ENCODE peak calls at places on chromosomes 4 and X, in seven cellular contexts. C is GM12878, M is GM23248, H is H1, E is neural progenitor cell, Q is endothelial cell of umbilical vein, Z is HCT116. I is an unnamed sample. For H4K20me1, the result is how much of the 10 kb centered on the place peaks cover.

GRCh38 chr4:157700898-157701694 is 471.7 kb downstream of the GASK1B start:
- DNase-seq in C (no peak), M (no peak), H (no peak), E (no peak), Q (peak), Z (no peak), I (peak)

GRCh38 chrX:73977542-73978169 is 326.3 kb upstream of the ZCCHC13 start:
- DNase-seq in C (peak), M (no peak), H (no peak), E (peak), Q (no peak), Z (no peak), I (peak)

GRCh38 chr4:185011408-185011807 is 6.9 kb upstream of the HELT start:
- DNase-seq in C (no peak), M (peak), H (no peak), E (peak), Q (no peak), Z (peak), I (no peak)

GRCh38 chrX:103726477-103726876 is 15.8 kb downstream of the TMEM31 start:
- DNase-seq in C (no peak), M (no peak), H (no peak), E (no peak), Q (no peak), Z (no peak), I (no peak)

GRCh38 chr4:147799986-147800555 is 68.2 kb downstream of the ARHGAP10 start:
- DNase-seq in C (peak), M (no peak), H (no peak), E (peak), Q (no peak), Z (no peak), I (no peak)

GRCh38 chrX:115940888-115941332 is 229.6 kb upstream of the AGTR2 start:
- DNase-seq in C (peak), M (peak), H (peak), E (peak), Q (peak), Z (no peak), I (peak)

GRCh38 chr4:28238756-28239155 is 1378.1 kb downstream of the STIM2 start:
- DNase-seq in C (no peak), M (no peak), H (no peak), E (no peak), Q (no peak), Z (no peak), I (no peak)

GRCh38 chr4:181524455-181524854 is 718.7 kb upstream of the TENM3 start:
- DNase-seq in C (no peak), M (no peak), H (no peak), E (no peak), Q (no peak), Z (no peak), I (no peak)

GRCh38 chr4:74317616-74318256 is 9.5 kb downstream of the EPGN start:
- DNase-seq in C (no peak), M (peak), H (no peak), E (no peak), Q (no peak), Z (no peak), I (peak)

GRCh38 chr4:55269970-55270369 is 76.1 kb upstream of the SRD5A3 start:
- DNase-seq in C (no peak), M (no peak), H (no peak), E (no peak), Q (peak), Z (no peak), I (no peak)

GRCh38 chrX:143632625-143633387 is 3.1 kb downstream of the SLITRK4 start:
- DNase-seq in C (no peak), M (no peak), H (no peak), E (peak), Q (no peak), Z (no peak), I (no peak)

GRCh38 chr4:86596802-86597201 is 2.7 kb downstream of the PTPN13 start:
- DNase-seq in C (no peak), M (peak), H (no peak), E (no peak), Q (no peak), Z (peak), I (peak)

GRCh38 chrX:10447577-10448214 is 172.7 kb downstream of the MID1 start:
- DNase-seq in C (no peak), M (peak), H (no peak), E (no peak), Q (no peak), Z (no peak), I (peak)

GRCh38 chrX:54043696-54044125 is 562 bp downstream of the PHF8 start:
- DNase-seq in C (no peak), M (peak), H (no peak), E (peak), Q (no peak), Z (no peak), I (peak)

GRCh38 chr4:146329042-146329716 is 114.8 kb downstream of the REELD1 start:
- DNase-seq in C (no peak), M (peak), H (no peak), E (no peak), Q (peak), Z (no peak), I (peak)

GRCh38 chrX:3514996-3515395 is 168.5 kb upstream of the MXRA5 start:
- DNase-seq in C (no peak), M (peak), H (no peak), E (no peak), Q (no peak), Z (no peak), I (peak)

GRCh38 chr4:151408630-151409469 is at the start of gene FHIP1A:
- DNase-seq in C (no peak), M (peak), H (peak), E (peak), Q (peak), Z (peak), I (peak)

GRCh38 chr4:5708171-5708828 is at the start of gene EVC2:
- DNase-seq in C (no peak), M (peak), H (no peak), E (peak), Q (peak), Z (no peak), I (peak)

DNA sequence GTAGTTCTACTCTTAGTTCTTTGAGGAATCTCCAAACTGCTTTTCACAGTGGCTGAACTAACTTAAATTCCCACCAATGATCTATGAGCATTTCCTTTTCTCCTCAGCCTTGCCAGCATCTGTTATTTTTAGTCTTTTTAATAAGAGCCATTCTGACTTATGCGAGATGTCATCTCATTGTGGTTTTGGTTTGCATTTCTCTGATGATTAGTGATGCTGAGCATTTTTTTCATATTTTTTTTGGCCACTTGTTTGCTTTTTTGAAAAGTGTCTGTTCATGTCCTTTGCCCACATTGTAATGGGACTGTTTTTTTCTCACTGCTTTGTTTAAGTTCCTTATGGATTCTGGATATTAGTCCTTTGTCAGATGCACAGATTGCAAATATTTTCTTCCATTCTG is 21.5 kb upstream of the PHKA1 start:
- DNase-seq in C (no peak), M (peak), H (no peak), E (no peak), Q (no peak), Z (no peak), I (peak)
- H3K9ac ChIP-seq in C (no peak), M (no peak), H (no peak), E (no peak), Q (no peak), Z (no peak), I (no peak)

GRCh38 chr4:77782102-77782835 is 36.9 kb downstream of the CNOT6L start:
- DNase-seq in C (no peak), M (no peak), H (no peak), E (no peak), Q (no peak), Z (no peak), I (no peak)
- H4K20me1 ChIP-seq in C (under half), M (under half), H (under half), E (under half), Q (under half), Z (under half), I (under half)

DNA sequence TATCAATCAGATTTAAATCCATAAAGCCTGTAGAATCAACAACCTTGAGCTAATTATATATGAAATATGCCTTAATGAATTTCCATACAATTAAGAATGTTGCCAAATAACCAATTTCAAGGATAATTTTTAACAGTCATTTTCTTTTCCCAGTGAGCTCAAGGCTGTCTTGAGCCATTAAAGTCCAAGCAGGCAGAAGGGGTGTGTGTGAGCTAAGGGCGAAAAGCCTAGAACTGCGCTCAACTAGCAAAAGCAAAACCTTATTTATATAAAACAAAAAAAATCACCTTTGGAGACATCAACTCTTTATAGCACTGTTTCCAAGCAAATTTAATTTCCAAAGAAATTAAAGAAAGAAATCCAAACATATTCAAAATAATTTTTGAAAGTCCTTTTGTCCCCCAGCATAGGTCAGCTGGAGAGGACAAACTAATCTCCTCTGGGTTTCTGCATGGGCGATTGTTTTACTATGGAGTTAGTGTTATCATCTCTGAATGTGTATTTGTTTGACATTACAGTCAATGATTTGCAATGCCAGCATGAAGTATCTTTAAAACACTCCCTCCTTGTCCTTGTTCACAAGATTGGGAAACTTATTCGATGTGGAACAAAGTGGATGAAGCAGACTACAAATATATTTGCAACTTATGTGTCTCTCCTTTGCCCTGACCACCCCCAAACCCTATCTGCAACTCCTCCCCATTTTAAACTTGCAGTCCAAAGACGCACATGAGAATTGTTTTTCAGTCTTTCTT is 1.3 kb upstream of the PITX2 start:
- DNase-seq in C (no peak), M (no peak), H (no peak), E (no peak), Q (no peak), Z (no peak), I (no peak)
- TF ChIP-seq EZH2 in C (no peak), M (no peak), H (peak), E (no peak), Q (no peak), Z (no peak), I (no peak)

DNA sequence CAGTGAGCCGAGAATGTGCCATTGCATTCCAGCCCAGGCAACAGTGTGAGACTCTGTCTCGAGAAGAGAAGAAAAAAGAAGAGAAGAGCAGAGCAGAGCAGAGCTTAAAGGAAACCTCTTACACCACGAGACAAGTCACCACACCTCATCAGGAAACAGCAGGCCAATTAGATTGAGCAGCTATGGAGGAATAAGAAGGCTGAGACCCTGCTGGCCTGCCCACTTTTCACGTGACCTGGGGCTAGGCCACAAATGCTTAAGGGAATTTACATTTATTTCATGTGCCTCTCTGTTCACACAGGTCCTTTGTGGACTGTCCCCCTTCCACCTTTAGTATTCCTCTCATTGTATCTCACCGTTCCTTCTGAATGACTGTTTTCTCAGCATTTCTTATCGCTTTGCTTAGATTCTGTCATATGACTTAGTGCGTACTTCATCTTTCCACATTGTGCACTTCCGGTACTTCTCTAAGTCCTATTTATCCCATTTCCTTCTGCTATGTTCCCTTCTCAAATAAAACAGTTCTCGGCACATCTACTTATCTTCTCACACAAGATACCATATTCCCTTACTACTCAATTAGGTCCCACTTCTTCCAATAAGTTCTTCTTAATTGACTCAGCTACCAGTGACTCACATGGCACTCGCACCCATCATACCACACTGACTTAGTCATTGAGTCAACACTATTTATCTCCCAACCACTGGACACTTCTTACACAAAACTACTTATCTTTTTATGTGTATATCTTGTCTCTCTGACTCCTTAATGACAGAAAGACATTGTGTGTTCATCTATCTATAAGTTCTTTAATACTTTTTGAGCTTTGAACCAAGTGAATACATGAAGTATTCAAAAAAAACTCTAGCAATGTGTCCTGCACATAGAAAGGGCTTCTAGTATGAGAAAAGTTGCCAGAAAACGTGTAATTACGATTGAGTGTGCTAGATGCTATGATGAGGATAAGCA is 11.0 kb downstream of the CUL4B start:
- DNase-seq in C (no peak), M (peak), H (no peak), E (no peak), Q (peak), Z (peak), I (peak)
- H3K9ac ChIP-seq in C (no peak), M (peak), H (no peak), E (no peak), Q (peak), Z (peak), I (no peak)

GRCh38 chr4:2827071-2827873 is 16.4 kb upstream of the ADD1 start:
- DNase-seq in C (no peak), M (no peak), H (no peak), E (no peak), Q (no peak), Z (no peak), I (no peak)
- H4K20me1 ChIP-seq in C (under half), M (under half), H (under half), E (under half), Q (under half), Z (under half), I (under half)

DNA sequence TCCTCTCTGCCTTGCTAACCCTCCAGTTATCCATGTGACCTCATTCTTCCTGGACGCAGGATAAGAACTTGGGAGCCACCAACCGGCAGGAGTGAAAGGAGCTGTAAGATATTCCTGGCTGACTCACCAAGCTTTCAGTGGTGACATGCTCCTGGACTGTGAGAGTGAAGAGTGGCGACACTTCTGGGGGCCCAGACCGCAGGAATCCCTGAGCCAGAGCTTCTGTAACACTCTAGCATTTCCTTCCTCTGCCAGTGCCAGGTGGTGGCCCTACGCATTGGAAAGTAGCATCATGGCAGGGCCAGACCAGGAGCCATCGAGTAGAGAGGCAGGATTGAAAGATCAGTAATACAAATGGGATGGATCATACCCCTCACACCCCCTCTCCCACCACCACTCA is 474.3 kb downstream of the ACTRT1 start:
- DNase-seq in C (no peak), M (no peak), H (no peak), E (no peak), Q (no peak), Z (no peak), I (no peak)
- TF ChIP-seq EZH2 in C (no peak), M (no peak), H (no peak), E (no peak), Q (no peak), Z (no peak), I (no peak)

I was measured in fibroblast of lung.